ENCODE peak calls at places on chromosomes 6 and 20, in seven cellular contexts. Y is Panc1, G is endodermal cell, T is PC-9, Z is stomach, M is AG04450, V is body of pancreas. X is an unnamed sample.

GRCh38 chr6:12064125-12064524 is 52.0 kb downstream of the HIVEP1 start:
- DNase-seq in Y (no peak), G (no peak), T (no peak), Z (no peak), M (peak), V (no peak), X (no peak)

GRCh38 chr6:4649728-4650127 is 126.5 kb upstream of the CDYL start:
- DNase-seq in Y (no peak), G (no peak), T (no peak), Z (no peak), M (no peak), V (no peak), X (no peak)

GRCh38 chr6:123901441-123901840 is 97.8 kb downstream of the NKAIN2 start:
- DNase-seq in Y (no peak), G (no peak), T (no peak), Z (no peak), M (no peak), V (no peak), X (no peak)

GRCh38 chr6:15561447-15562199 is 101.2 kb downstream of the DTNBP1 start:
- DNase-seq in Y (no peak), G (no peak), T (no peak), Z (no peak), M (no peak), V (no peak), X (no peak)

GRCh38 chr6:45504947-45505346 is 127.2 kb upstream of the SUPT3H start:
- DNase-seq in Y (no peak), G (peak), T (no peak), Z (peak), M (peak), V (peak), X (peak)

GRCh38 chr20:57076202-57076651 is 190.2 kb downstream of the BMP7 start:
- DNase-seq in Y (no peak), G (no peak), T (peak), Z (no peak), M (no peak), V (no peak), X (no peak)

GRCh38 chr6:33794910-33795615 is 6.1 kb upstream of the LEMD2 start:
- DNase-seq in Y (no peak), G (peak), T (peak), Z (no peak), M (no peak), V (no peak), X (no peak)

GRCh38 chr6:139855741-139856206 is 481.3 kb upstream of the CITED2 start:
- DNase-seq in Y (no peak), G (no peak), T (no peak), Z (no peak), M (peak), V (no peak), X (no peak)

GRCh38 chr6:13026100-13026499 is 302.2 kb downstream of the TBC1D7 start:
- DNase-seq in Y (no peak), G (no peak), T (no peak), Z (no peak), M (no peak), V (no peak), X (no peak)

GRCh38 chr6:40526036-40526435 is 61.1 kb downstream of the LRFN2 start:
- DNase-seq in Y (no peak), G (no peak), T (no peak), Z (no peak), M (no peak), V (no peak), X (no peak)

GRCh38 chr6:105992315-105992961 is 93.7 kb upstream of the PRDM1 start:
- DNase-seq in Y (peak), G (peak), T (peak), Z (peak), M (no peak), V (peak), X (peak)

GRCh38 chr20:45946149-45946970 is 11.9 kb downstream of the PCIF1 start:
- DNase-seq in Y (no peak), G (no peak), T (peak), Z (peak), M (no peak), V (peak), X (peak)

GRCh38 chr20:20436689-20437088 is 68.8 kb downstream of the INSM1 start:
- DNase-seq in Y (no peak), G (no peak), T (no peak), Z (no peak), M (no peak), V (no peak), X (no peak)

GRCh38 chr20:54774423-54774822 is 299.0 kb downstream of the DOK5 start:
- DNase-seq in Y (no peak), G (peak), T (no peak), Z (no peak), M (no peak), V (no peak), X (no peak)

GRCh38 chr20:9407805-9408421 is 106.5 kb upstream of the LAMP5 start:
- DNase-seq in Y (peak), G (peak), T (peak), Z (peak), M (peak), V (peak), X (peak)

GRCh38 chr6:72642435-72642834 is 20.6 kb downstream of the KCNQ5 start:
- DNase-seq in Y (no peak), G (no peak), T (no peak), Z (no peak), M (no peak), V (no peak), X (no peak)

GRCh38 chr20:9112541-9113515 is 43.9 kb downstream of the PLCB4 start:
- DNase-seq in Y (no peak), G (no peak), T (no peak), Z (no peak), M (peak), V (peak), X (peak)

DNA sequence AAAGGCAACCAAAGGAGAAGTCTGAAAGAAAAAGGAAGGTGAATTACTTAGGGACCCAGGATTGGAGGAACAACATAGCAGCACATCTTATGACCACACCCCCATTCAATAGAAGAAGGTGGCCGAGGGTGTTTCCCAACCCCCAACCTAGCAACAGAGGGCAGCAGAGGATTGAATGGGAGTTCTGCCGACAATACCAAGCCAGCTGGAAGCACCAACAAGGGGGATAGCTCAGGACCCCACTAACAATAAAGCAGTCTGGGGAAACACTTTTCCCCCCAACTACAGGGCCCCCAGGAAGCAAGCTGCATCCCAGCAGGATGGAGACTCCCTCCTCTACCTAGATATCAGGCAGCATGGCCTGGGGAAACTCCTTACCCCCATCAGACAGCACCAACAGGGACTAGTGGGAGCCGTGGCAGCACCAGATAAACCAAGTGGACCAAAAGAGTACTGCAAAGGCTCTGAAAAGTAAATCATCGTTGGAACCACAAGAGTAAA is 67.7 kb downstream of the ZHX3 start:
- DNase-seq in Y (no peak), G (peak), T (no peak), Z (no peak), M (no peak), V (no peak), X (no peak)
- TF ChIP-seq CTCF in Y (peak), G (peak), T (peak), Z (peak), M (peak), V (no peak), X (peak)

GRCh38 chr6:1389791-1390070 is 355 bp downstream of the FOXF2 start:
- DNase-seq in Y (no peak), G (no peak), T (no peak), Z (no peak), M (no peak), V (no peak), X (no peak)
- H3K4me3 ChIP-seq in Y (no peak), G (no peak), T (no peak), Z (peak), M (peak), V (no peak), X (peak)

GRCh38 chr6:113182370-113183141 is 674.6 kb upstream of the MARCKS start:
- DNase-seq in Y (peak), G (no peak), T (peak), Z (no peak), M (peak), V (no peak), X (no peak)
- H3K27ac ChIP-seq in Y (no peak), G (no peak), T (peak), Z (no peak), M (no peak), V (no peak), X (no peak)

GRCh38 chr6:135439549-135439948 is 58.0 kb downstream of the AHI1 start:
- DNase-seq in Y (no peak), G (no peak), T (no peak), Z (no peak), M (no peak), V (no peak), X (no peak)

GRCh38 chr6:135434095-135434494 is 63.4 kb downstream of the AHI1 start:
- DNase-seq in Y (no peak), G (no peak), T (no peak), Z (no peak), M (no peak), V (no peak), X (no peak)

GRCh38 chr6:135440087-135440792 is 57.3 kb downstream of the AHI1 start:
- DNase-seq in Y (no peak), G (no peak), T (peak), Z (no peak), M (no peak), V (no peak), X (no peak)

GRCh38 chr6:135438907-135439535 is 58.5 kb downstream of the AHI1 start:
- DNase-seq in Y (peak), G (no peak), T (peak), Z (no peak), M (no peak), V (no peak), X (no peak)
- TF ChIP-seq CTCF in Y (peak), G (peak), T (peak), Z (peak), M (peak), V (no peak), X (peak)

GRCh38 chr20:4728121-4728520 is 6.4 kb downstream of the PRND start:
- DNase-seq in Y (no peak), G (no peak), T (peak), Z (no peak), M (no peak), V (no peak), X (no peak)

GRCh38 chr20:4724459-4725262 is 3.0 kb downstream of the PRND start:
- DNase-seq in Y (no peak), G (no peak), T (no peak), Z (no peak), M (no peak), V (no peak), X (no peak)

GRCh38 chr20:4725263-4725550 is 3.5 kb downstream of the PRND start:
- DNase-seq in Y (no peak), G (no peak), T (no peak), Z (no peak), M (no peak), V (no peak), X (no peak)

GRCh38 chr20:4729265-4729664 is 7.6 kb downstream of the PRND start:
- DNase-seq in Y (no peak), G (no peak), T (no peak), Z (no peak), M (no peak), V (no peak), X (no peak)

GRCh38 chr20:4726710-4727391 is 5.1 kb downstream of the PRND start:
- DNase-seq in Y (no peak), G (no peak), T (no peak), Z (no peak), M (peak), V (peak), X (no peak)
- H3K4me3 ChIP-seq in Y (no peak), G (no peak), T (no peak), Z (no peak), M (peak), V (no peak), X (no peak)

GRCh38 chr6:130945401-130945919 is 117.6 kb downstream of the EPB41L2 start:
- DNase-seq in Y (no peak), G (no peak), T (peak), Z (no peak), M (no peak), V (no peak), X (no peak)

GRCh38 chr6:130947464-130947863 is 115.6 kb downstream of the EPB41L2 start:
- DNase-seq in Y (no peak), G (no peak), T (peak), Z (no peak), M (no peak), V (no peak), X (no peak)

GRCh38 chr6:130944486-130944885 is 117.3 kb downstream of the SMLR1 start:
- DNase-seq in Y (no peak), G (no peak), T (no peak), Z (no peak), M (no peak), V (no peak), X (no peak)

GRCh38 chr6:130943738-130944137 is 116.5 kb downstream of the SMLR1 start:
- DNase-seq in Y (no peak), G (no peak), T (peak), Z (peak), M (no peak), V (no peak), X (no peak)

GRCh38 chr6:130946076-130946475 is 117.0 kb downstream of the EPB41L2 start:
- DNase-seq in Y (no peak), G (no peak), T (peak), Z (no peak), M (no peak), V (no peak), X (no peak)
- H3K27ac ChIP-seq in Y (peak), G (no peak), T (no peak), Z (peak), M (no peak), V (no peak), X (no peak)

GRCh38 chr6:6217838-6218237 is 102.6 kb downstream of the F13A1 start:
- DNase-seq in Y (no peak), G (peak), T (no peak), Z (no peak), M (no peak), V (no peak), X (no peak)

GRCh38 chr6:6219716-6220115 is 100.7 kb downstream of the F13A1 start:
- DNase-seq in Y (no peak), G (no peak), T (no peak), Z (no peak), M (no peak), V (no peak), X (no peak)

GRCh38 chr6:6218246-6219085 is 102.0 kb downstream of the F13A1 start:
- DNase-seq in Y (no peak), G (peak), T (no peak), Z (no peak), M (no peak), V (no peak), X (peak)

GRCh38 chr6:6221829-6222535 is 98.5 kb downstream of the F13A1 start:
- DNase-seq in Y (no peak), G (peak), T (no peak), Z (no peak), M (no peak), V (peak), X (peak)

GRCh38 chr6:6220718-6221117 is 99.7 kb downstream of the F13A1 start:
- DNase-seq in Y (no peak), G (no peak), T (no peak), Z (no peak), M (no peak), V (no peak), X (no peak)
- TF ChIP-seq CTCF in Y (peak), G (peak), T (no peak), Z (no peak), M (no peak), V (no peak), X (no peak)

DNA sequence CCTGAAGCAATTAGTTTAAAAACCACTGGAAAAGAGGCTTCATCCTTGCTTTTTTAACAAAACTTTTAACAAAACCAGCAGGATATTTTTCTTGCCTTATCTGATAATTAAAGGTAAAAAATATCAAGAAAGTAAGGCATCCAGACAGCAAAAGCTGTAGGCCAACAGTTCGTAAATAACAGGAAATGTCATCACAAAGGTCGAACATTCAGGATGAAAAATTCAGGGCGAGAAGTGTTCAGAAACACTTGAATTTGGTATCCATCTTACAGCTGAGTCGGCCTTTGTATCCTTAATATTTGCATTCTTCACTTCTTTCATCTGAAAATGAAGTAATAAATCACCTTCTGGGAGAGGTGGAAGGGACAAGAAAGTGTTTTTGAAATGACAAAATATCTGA is 8.2 kb upstream of the FILIP1 start:
- DNase-seq in Y (no peak), G (no peak), T (no peak), Z (no peak), M (no peak), V (no peak), X (no peak)
- H3K4me3 ChIP-seq in Y (no peak), G (no peak), T (no peak), Z (no peak), M (no peak), V (no peak), X (no peak)